ENCODE peak calls at places on chromosomes 12 and 14, in seven cellular contexts. C, A, F, H, N, L and Y are unnamed samples.

GRCh38 chr12:75933136-75933535 is 98.4 kb downstream of the PHLDA1 start:
- DNase-seq in N (peak; percentile 90), H (no peak), F (peak; percentile 73), L (no peak), A (no peak), C (no peak), Y (peak; percentile 75)

GRCh38 chr14:102907980-102908730 is 14.3 kb upstream of the AMN start:
- DNase-seq in F (no peak), C (no peak), H (no peak), N (no peak), A (no peak), L (no peak), Y (no peak)

GRCh38 chr14:92941531-92941930 is 18.6 kb downstream of the CHGA start:
- DNase-seq in A (no peak), C (no peak), H (no peak), F (no peak), N (no peak), L (no peak), Y (no peak)

GRCh38 chr14:55707365-55707804 is 127.4 kb downstream of the KTN1 start:
- DNase-seq in C (no peak), N (peak; percentile 70), A (no peak), L (no peak), H (peak; percentile 32), F (peak; percentile 37), Y (peak; percentile 29)

GRCh38 chr12:54439521-54440255 is 20.6 kb upstream of the ITGA5 start:
- DNase-seq in L (no peak), N (peak; percentile 87), F (no peak), A (no peak), H (peak; percentile 54), C (no peak), Y (peak; percentile 65)

GRCh38 chr12:114209852-114210251 is 196.1 kb downstream of the TBX5 start:
- DNase-seq in C (no peak), A (no peak), F (no peak), L (no peak), H (peak; percentile 85), N (no peak), Y (no peak)

GRCh38 chr12:80470403-80470802 is 26.4 kb downstream of the PTPRQ start:
- DNase-seq in A (no peak), L (no peak), N (no peak), C (no peak), F (no peak), H (no peak), Y (no peak)

GRCh38 chr12:29591140-29592020 is 93.9 kb upstream of the OVCH1 start:
- DNase-seq in L (peak; percentile 50), H (no peak), F (peak; percentile 51), A (no peak), N (peak; percentile 64), C (no peak), Y (no peak)

GRCh38 chr12:93699271-93700141 is 22.3 kb downstream of the CRADD start:
- DNase-seq in A (no peak), N (peak; percentile 39), H (no peak), C (no peak), L (no peak), F (no peak), Y (peak; percentile 64)

GRCh38 chr14:69916396-69916795 is 37.2 kb downstream of the SMOC1 start:
- DNase-seq in L (no peak), A (no peak), N (no peak), F (no peak), H (no peak), C (no peak), Y (no peak)

GRCh38 chr14:37406095-37406494 is 189.0 kb downstream of the FOXA1 start:
- DNase-seq in N (no peak), F (no peak), H (no peak), L (no peak), C (no peak), A (no peak), Y (no peak)

GRCh38 chr12:121284551-121285390 is 11.7 kb downstream of the CAMKK2 start:
- DNase-seq in C (no peak), F (no peak), N (peak; percentile 36), H (no peak), A (no peak), L (no peak), Y (no peak)